ENCODE peak calls at places on chromosomes 4 and X, in six cellular contexts. One of them, this sample, is unnamed.

GRCh38 chr4:40334591-40335507 is at the start of gene CHRNA9:
- DNase-seq in Panc1: no peak
- DNase-seq in mammary epithelial cell: no peak
- DNase-seq in Peyer's patch: no peak
- DNase-seq in psoas muscle: no peak
- DNase-seq in BJ: no peak
- DNase-seq in this sample: no peak

GRCh38 chr4:38985363-38986065 is 46.7 kb downstream of the TMEM156 start:
- DNase-seq in Panc1: no peak
- DNase-seq in mammary epithelial cell: no peak
- DNase-seq in Peyer's patch: no peak
- DNase-seq in psoas muscle: no peak
- DNase-seq in BJ: no peak
- DNase-seq in this sample: no peak

GRCh38 chr4:113170818-113171468 is 121.5 kb downstream of the ANK2 start:
- DNase-seq in Panc1: no peak
- DNase-seq in mammary epithelial cell: no peak
- DNase-seq in Peyer's patch: no peak
- DNase-seq in psoas muscle: no peak
- DNase-seq in BJ: no peak
- DNase-seq in this sample: no peak

GRCh38 chr4:124414641-124415040 is 297.9 kb downstream of the ANKRD50 start:
- DNase-seq in Panc1: no peak
- DNase-seq in mammary epithelial cell: peak; percentile 74
- DNase-seq in Peyer's patch: no peak
- DNase-seq in psoas muscle: no peak
- DNase-seq in BJ: no peak
- DNase-seq in this sample: no peak

GRCh38 chr4:112523008-112523440 is 7.0 kb upstream of the NEUROG2 start:
- DNase-seq in Panc1: no peak
- DNase-seq in mammary epithelial cell: peak; percentile 29
- DNase-seq in Peyer's patch: no peak
- DNase-seq in psoas muscle: no peak
- DNase-seq in BJ: no peak
- DNase-seq in this sample: no peak

GRCh38 chrX:139933904-139934303 is 1.1 kb upstream of the ATP11C start:
- DNase-seq in Panc1: no peak
- DNase-seq in mammary epithelial cell: no peak
- DNase-seq in Peyer's patch: peak; percentile 48
- DNase-seq in psoas muscle: no peak
- DNase-seq in BJ: no peak
- DNase-seq in this sample: no peak

GRCh38 chrX:63747331-63747730 is 37.7 kb downstream of the ARHGEF9 start:
- DNase-seq in Panc1: no peak
- DNase-seq in mammary epithelial cell: peak; percentile 42
- DNase-seq in Peyer's patch: no peak
- DNase-seq in psoas muscle: no peak
- DNase-seq in BJ: peak; percentile 36
- DNase-seq in this sample: peak; percentile 66

GRCh38 chr4:98519268-98519993 is 139.0 kb downstream of the TSPAN5 start:
- DNase-seq in Panc1: no peak
- DNase-seq in mammary epithelial cell: no peak
- DNase-seq in Peyer's patch: no peak
- DNase-seq in psoas muscle: no peak
- DNase-seq in BJ: no peak
- DNase-seq in this sample: no peak

GRCh38 chr4:48780867-48781219 is 764 bp upstream of the FRYL start:
- DNase-seq in Panc1: no peak
- DNase-seq in mammary epithelial cell: no peak
- DNase-seq in Peyer's patch: no peak
- DNase-seq in psoas muscle: no peak
- DNase-seq in BJ: no peak
- DNase-seq in this sample: no peak

GRCh38 chr4:114163051-114163450 is 183.6 kb upstream of the ARSJ start:
- DNase-seq in Panc1: no peak
- DNase-seq in mammary epithelial cell: no peak
- DNase-seq in Peyer's patch: no peak
- DNase-seq in psoas muscle: no peak
- DNase-seq in BJ: no peak
- DNase-seq in this sample: no peak

GRCh38 chr4:86055898-86056297 is 304.0 kb downstream of the MAPK10 start:
- DNase-seq in Panc1: no peak
- DNase-seq in mammary epithelial cell: peak; percentile 7
- DNase-seq in Peyer's patch: no peak
- DNase-seq in psoas muscle: no peak
- DNase-seq in BJ: no peak
- DNase-seq in this sample: no peak

GRCh38 chr4:174496631-174497442 is 25.5 kb downstream of the HPGD start:
- DNase-seq in Panc1: no peak
- DNase-seq in mammary epithelial cell: no peak
- DNase-seq in Peyer's patch: peak; percentile 56
- DNase-seq in psoas muscle: no peak
- DNase-seq in BJ: no peak
- DNase-seq in this sample: no peak

GRCh38 chr4:38856524-38857337 is at the start of gene TLR6:
- DNase-seq in Panc1: peak; percentile 83
- DNase-seq in mammary epithelial cell: peak; percentile 78
- DNase-seq in Peyer's patch: no peak
- DNase-seq in psoas muscle: no peak
- DNase-seq in BJ: no peak
- DNase-seq in this sample: peak; percentile 43

GRCh38 chr4:80058740-80059139 is 14.3 kb downstream of the ANTXR2 start:
- DNase-seq in Panc1: no peak
- DNase-seq in mammary epithelial cell: no peak
- DNase-seq in Peyer's patch: no peak
- DNase-seq in psoas muscle: no peak
- DNase-seq in BJ: no peak
- DNase-seq in this sample: no peak

GRCh38 chr4:41146196-41146595 is 68.1 kb downstream of the APBB2 start:
- DNase-seq in Panc1: no peak
- DNase-seq in mammary epithelial cell: no peak
- DNase-seq in Peyer's patch: no peak
- DNase-seq in psoas muscle: no peak
- DNase-seq in BJ: no peak
- DNase-seq in this sample: no peak

GRCh38 chrX:124393238-124393637 is 46.9 kb downstream of the SH2D1A start:
- DNase-seq in Panc1: no peak
- DNase-seq in mammary epithelial cell: no peak
- DNase-seq in Peyer's patch: no peak
- DNase-seq in psoas muscle: no peak
- DNase-seq in BJ: no peak
- DNase-seq in this sample: no peak

GRCh38 chr4:47899639-47900038 is 14.7 kb downstream of the NFXL1 start:
- DNase-seq in Panc1: no peak
- DNase-seq in mammary epithelial cell: no peak
- DNase-seq in Peyer's patch: no peak
- DNase-seq in psoas muscle: no peak
- DNase-seq in BJ: no peak
- DNase-seq in this sample: no peak

GRCh38 chr4:10734697-10735096 is 50.1 kb upstream of the CLNK start:
- DNase-seq in Panc1: no peak
- DNase-seq in mammary epithelial cell: no peak
- DNase-seq in Peyer's patch: no peak
- DNase-seq in psoas muscle: no peak
- DNase-seq in BJ: no peak
- DNase-seq in this sample: no peak

GRCh38 chr4:55993994-55994657 is 45.4 kb downstream of the CEP135 start:
- DNase-seq in Panc1: no peak
- DNase-seq in mammary epithelial cell: no peak
- DNase-seq in Peyer's patch: no peak
- DNase-seq in psoas muscle: no peak
- DNase-seq in BJ: no peak
- DNase-seq in this sample: no peak

GRCh38 chr4:102754044-102754443 is 6.7 kb downstream of the MANBA start:
- DNase-seq in Panc1: no peak
- DNase-seq in mammary epithelial cell: no peak
- DNase-seq in Peyer's patch: no peak
- DNase-seq in psoas muscle: no peak
- DNase-seq in BJ: no peak
- DNase-seq in this sample: no peak

GRCh38 chr4:56139241-56139827 is 190.6 kb downstream of the CEP135 start:
- DNase-seq in Panc1: no peak
- DNase-seq in mammary epithelial cell: no peak
- DNase-seq in Peyer's patch: no peak
- DNase-seq in psoas muscle: no peak
- DNase-seq in BJ: no peak
- DNase-seq in this sample: no peak

GRCh38 chrX:71618303-71618721 is at the start of gene CXCR3:
- DNase-seq in Panc1: no peak
- DNase-seq in mammary epithelial cell: no peak
- DNase-seq in Peyer's patch: no peak
- DNase-seq in psoas muscle: no peak
- DNase-seq in BJ: no peak
- DNase-seq in this sample: no peak

DNA sequence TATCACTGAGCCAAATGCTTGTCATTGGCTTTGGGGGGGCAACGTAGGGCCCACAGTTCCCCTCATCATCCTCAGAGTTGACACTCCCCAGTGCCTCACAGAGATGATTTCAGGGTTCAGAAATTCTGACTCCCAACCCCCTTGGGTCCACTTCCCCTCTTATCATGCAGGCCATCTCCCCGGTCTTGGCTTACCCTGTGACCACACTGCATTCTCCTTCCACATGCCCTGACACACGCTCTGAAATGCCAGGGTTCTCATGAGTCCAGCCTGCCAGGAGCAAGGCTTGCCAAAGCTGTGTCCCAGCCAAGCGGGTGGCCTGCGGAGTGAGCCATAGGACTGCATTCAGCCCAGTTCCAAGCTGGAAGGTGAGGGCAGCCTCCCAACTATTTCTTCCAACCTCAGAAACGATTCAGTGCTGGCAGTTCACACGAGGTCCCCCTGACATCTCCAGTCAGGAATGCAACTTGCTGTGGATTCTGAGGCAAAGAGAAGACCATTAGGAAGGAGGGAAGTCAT is 101.2 kb downstream of the SMIM20 start:
- DNase-seq in Panc1: no peak
- DNase-seq in mammary epithelial cell: no peak
- DNase-seq in Peyer's patch: no peak
- DNase-seq in psoas muscle: peak; percentile 82
- DNase-seq in BJ: peak; percentile 98
- DNase-seq in this sample: no peak
- TF ChIP-seq CTCF in Panc1: no peak
- TF ChIP-seq CTCF in mammary epithelial cell: no peak
- TF ChIP-seq CTCF in Peyer's patch: no peak
- TF ChIP-seq CTCF in psoas muscle: no peak
- TF ChIP-seq CTCF in BJ: peak; percentile 7
- TF ChIP-seq CTCF in this sample: no peak

DNA sequence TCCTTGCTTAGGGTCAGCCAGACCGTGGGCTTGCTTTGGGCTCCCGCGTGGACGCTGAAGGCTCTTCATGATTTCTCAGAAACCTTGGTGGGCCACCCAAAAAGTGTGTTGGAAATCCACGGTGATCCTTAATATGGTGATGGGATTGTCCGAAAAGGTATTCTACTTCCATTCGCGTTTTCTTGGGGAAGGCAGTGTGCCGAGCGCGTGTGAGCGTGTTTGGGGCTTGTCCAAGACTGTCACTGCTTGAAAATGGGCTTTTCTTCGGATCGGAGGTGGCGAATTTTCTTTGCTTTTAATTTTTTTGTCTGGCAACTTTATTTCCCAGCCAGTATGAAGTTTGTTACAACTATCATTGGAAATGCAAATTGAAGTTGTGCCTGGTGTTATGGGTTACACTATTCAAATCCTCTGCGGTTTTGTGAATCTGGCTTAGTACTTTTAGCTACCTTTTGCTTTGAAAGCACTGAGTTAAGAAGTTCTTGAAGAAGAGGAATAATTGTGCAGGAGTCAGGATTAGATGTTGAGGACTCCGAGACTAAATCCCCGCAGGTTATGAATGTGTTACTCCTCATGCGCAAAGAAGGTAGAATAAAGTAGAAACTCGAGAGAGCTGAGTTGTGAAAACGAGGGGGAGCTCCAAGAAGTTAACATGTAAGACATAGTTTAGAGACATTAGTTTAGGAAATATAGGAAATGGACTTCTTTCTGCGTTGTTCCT is 3.2 kb downstream of the SPRY1 start:
- DNase-seq in Panc1: no peak
- DNase-seq in mammary epithelial cell: peak; percentile 41
- DNase-seq in Peyer's patch: no peak
- DNase-seq in psoas muscle: peak; percentile 61
- DNase-seq in BJ: no peak
- DNase-seq in this sample: no peak
- H3K4me3 ChIP-seq in Panc1: peak overlapping the region; percentile 90
- H3K4me3 ChIP-seq in mammary epithelial cell: peak overlapping the region; percentile 74
- H3K4me3 ChIP-seq in Peyer's patch: peak overlapping the region; percentile 79
- H3K4me3 ChIP-seq in psoas muscle: peak overlapping the region; percentile 84
- H3K4me3 ChIP-seq in BJ: peak overlapping the region; percentile 62
- H3K4me3 ChIP-seq in this sample: peak overlapping the region; percentile 79

GRCh38 chrX:103918050-103918449 is 44.4 kb upstream of the TMSB15B start:
- DNase-seq in Panc1: no peak
- DNase-seq in mammary epithelial cell: peak; percentile 65
- DNase-seq in Peyer's patch: peak; percentile 49
- DNase-seq in psoas muscle: peak; percentile 56
- DNase-seq in BJ: no peak
- DNase-seq in this sample: no peak
- TF ChIP-seq CTCF in Panc1: peak; percentile 84
- TF ChIP-seq CTCF in mammary epithelial cell: peak; percentile 53
- TF ChIP-seq CTCF in Peyer's patch: no peak
- TF ChIP-seq CTCF in psoas muscle: peak; percentile 36
- TF ChIP-seq CTCF in BJ: peak; percentile 63
- TF ChIP-seq CTCF in this sample: peak; percentile 58

DNA sequence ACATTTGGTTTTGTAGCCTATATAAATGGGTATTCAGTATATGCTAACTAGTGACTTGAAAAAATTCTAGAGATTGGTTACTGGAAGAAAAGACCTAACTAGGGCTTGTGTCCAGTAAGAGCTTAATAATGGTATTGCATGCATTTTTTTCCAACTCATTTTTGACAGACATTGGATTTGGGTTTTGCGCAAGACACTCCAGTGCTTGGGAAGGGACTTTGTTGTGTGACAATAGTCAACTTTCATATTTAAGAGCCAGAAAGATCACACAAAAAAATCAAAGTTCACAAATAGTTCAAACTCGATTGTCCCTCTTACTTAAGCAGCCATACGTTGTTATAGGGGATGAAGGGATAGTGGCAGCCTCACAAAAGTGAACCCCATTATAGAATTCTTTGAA is 1.2 kb upstream of the HSD17B11 start:
- DNase-seq in Panc1: no peak
- DNase-seq in mammary epithelial cell: no peak
- DNase-seq in Peyer's patch: no peak
- DNase-seq in psoas muscle: no peak
- DNase-seq in BJ: no peak
- DNase-seq in this sample: no peak
- H3K4me3 ChIP-seq in Panc1: no peak overlapping the region
- H3K4me3 ChIP-seq in mammary epithelial cell: peak overlapping the region; percentile 76
- H3K4me3 ChIP-seq in Peyer's patch: no peak overlapping the region
- H3K4me3 ChIP-seq in psoas muscle: peak overlapping the region; percentile 76
- H3K4me3 ChIP-seq in BJ: no peak overlapping the region
- H3K4me3 ChIP-seq in this sample: no peak overlapping the region

This sample was measured in epithelial cell of proximal tubule.